ENCODE peak calls at places on chromosome 12, in nine cellular contexts. Z is heart right ventricle, W is fibroblast of pulmonary artery, U is GM23338, H is endodermal cell, K is fibroblast of mammary gland, B is thyroid gland, C is AG10803, E is vagina. F is an unnamed sample.

GRCh38 chr12:120109570-120110267 is 6.8 kb downstream of the RAB35 start:
- DNase-seq in U (no peak), C (no peak), Z (no peak), B (no peak), W (no peak), E (no peak), K (no peak), H (peak), F (no peak)

GRCh38 chr12:93789767-93790166 is 112.6 kb downstream of the CRADD start:
- DNase-seq in B (no peak), U (no peak), H (no peak), W (peak), C (no peak), E (no peak), Z (no peak), K (no peak), F (no peak)

GRCh38 chr12:109946913-109947312 is 46.8 kb downstream of the TCHP start:
- DNase-seq in C (peak), B (no peak), K (no peak), Z (no peak), W (no peak), E (no peak), U (no peak), H (no peak), F (no peak)

GRCh38 chr12:67663121-67663520 is 14.6 kb downstream of the DYRK2 start:
- DNase-seq in C (peak), K (peak), W (peak), Z (no peak), H (no peak), B (no peak), U (no peak), E (no peak), F (no peak)

GRCh38 chr12:74401966-74402365 is 135.7 kb upstream of the ATXN7L3B start:
- DNase-seq in K (no peak), C (no peak), B (no peak), W (no peak), E (no peak), U (no peak), H (no peak), Z (no peak), F (no peak)

GRCh38 chr12:43761535-43761934 is 2.8 kb downstream of the IRAK4 start:
- DNase-seq in W (no peak), H (no peak), K (no peak), B (no peak), U (no peak), E (no peak), Z (no peak), C (no peak), F (no peak)

GRCh38 chr12:72315858-72316257 is 43.7 kb downstream of the TRHDE start:
- DNase-seq in Z (no peak), E (no peak), B (no peak), W (no peak), K (no peak), H (no peak), C (no peak), U (no peak), F (no peak)

GRCh38 chr12:115394498-115395220 is 710.7 kb upstream of the TBX3 start:
- DNase-seq in C (peak), W (no peak), E (no peak), U (no peak), B (no peak), K (peak), H (no peak), Z (no peak), F (no peak)

GRCh38 chr12:121072147-121072546 is 33.1 kb upstream of the OASL start:
- DNase-seq in C (no peak), H (peak), Z (no peak), E (no peak), B (no peak), U (no peak), K (no peak), W (no peak), F (no peak)

GRCh38 chr12:81668475-81668874 is 90.7 kb downstream of the PPFIA2 start:
- DNase-seq in U (no peak), W (peak), H (no peak), E (no peak), Z (no peak), B (no peak), K (peak), C (peak), F (peak)

GRCh38 chr12:62844915-62845314 is 90.0 kb downstream of the PPM1H start:
- DNase-seq in U (no peak), B (no peak), Z (no peak), W (no peak), H (peak), E (no peak), K (no peak), C (no peak), F (no peak)

GRCh38 chr12:116484807-116485206 is 74.4 kb upstream of the MAP1LC3B2 start:
- DNase-seq in E (no peak), K (peak), B (peak), Z (no peak), H (no peak), W (no peak), U (no peak), C (peak), F (no peak)

GRCh38 chr12:31669020-31669419 is 9.5 kb downstream of the ETFBKMT start:
- DNase-seq in K (no peak), B (no peak), U (no peak), W (no peak), C (no peak), Z (no peak), H (no peak), E (no peak), F (no peak)

GRCh38 chr12:105444050-105444808 is 113.7 kb downstream of the C12orf75 start:
- DNase-seq in Z (no peak), U (no peak), W (peak), B (peak), H (no peak), C (no peak), E (no peak), K (no peak), F (no peak)

GRCh38 chr12:47038270-47038748 is 41.1 kb upstream of the PCED1B start:
- DNase-seq in C (no peak), E (no peak), K (no peak), Z (no peak), B (no peak), W (peak), U (no peak), H (no peak), F (no peak)

GRCh38 chr12:88544991-88545684 is 35.1 kb downstream of the KITLG start:
- DNase-seq in E (no peak), K (peak), W (peak), H (no peak), U (no peak), C (peak), B (no peak), Z (no peak), F (no peak)

GRCh38 chr12:10634427-10634826 is 21.0 kb upstream of the MAGOHB start:
- DNase-seq in U (no peak), W (no peak), Z (no peak), B (no peak), K (peak), C (peak), E (no peak), H (no peak), F (no peak)

GRCh38 chr12:5440973-5441372 is 9.1 kb downstream of the NTF3 start:
- DNase-seq in Z (no peak), W (no peak), K (no peak), C (no peak), U (no peak), H (no peak), B (no peak), E (no peak), F (no peak)

GRCh38 chr12:42716521-42716920 is 127.0 kb upstream of the PRICKLE1 start:
- DNase-seq in C (peak), Z (no peak), E (no peak), U (no peak), K (peak), W (peak), H (no peak), B (no peak), F (no peak)

GRCh38 chr12:64083285-64084210 is 138.5 kb downstream of the KICS2 start:
- DNase-seq in E (no peak), U (no peak), Z (peak), H (no peak), B (peak), K (peak), W (peak), C (peak), F (peak)

GRCh38 chr12:52235001-52235760 is 2.1 kb downstream of the KRT7 start:
- DNase-seq in H (no peak), W (peak), U (no peak), E (no peak), C (peak), Z (no peak), K (peak), B (peak), F (no peak)

GRCh38 chr12:3071107-3071506 is 6.1 kb upstream of the TSPAN9 start:
- DNase-seq in H (no peak), C (no peak), E (no peak), K (no peak), Z (no peak), U (no peak), B (no peak), W (no peak), F (no peak)

GRCh38 chr12:110141389-110141788 is 17.2 kb downstream of the IFT81 start:
- DNase-seq in C (peak), B (no peak), Z (peak), E (no peak), H (no peak), W (peak), K (peak), U (no peak), F (no peak)

GRCh38 chr12:643478-644292 is 19.6 kb downstream of the NINJ2 start:
- DNase-seq in W (no peak), C (peak), K (peak), H (peak), Z (peak), U (peak), B (no peak), E (no peak), F (no peak)

GRCh38 chr12:88931598-88931997 is 351.3 kb upstream of the KITLG start:
- DNase-seq in W (no peak), U (no peak), K (no peak), H (no peak), C (no peak), B (no peak), Z (no peak), E (no peak), F (no peak)

GRCh38 chr12:21025656-21026055 is 105.3 kb upstream of the SLCO1B1 start:
- DNase-seq in Z (no peak), W (no peak), B (no peak), H (no peak), E (no peak), C (no peak), K (no peak), U (no peak), F (no peak)

GRCh38 chr12:65823481-65824313 is 586 bp upstream of the HMGA2 start:
- DNase-seq in B (peak), Z (peak), C (no peak), K (peak), E (no peak), W (peak), U (peak), H (peak), F (no peak)

GRCh38 chr12:51025748-51026654 is at the start of gene SLC11A2:
- DNase-seq in W (peak), E (peak), Z (peak), H (peak), U (peak), C (peak), B (peak), K (peak), F (peak)

GRCh38 chr12:90909069-90909676 is 45.8 kb downstream of the CCER1 start:
- DNase-seq in W (peak), B (peak), H (peak), Z (peak), E (no peak), U (peak), C (peak), K (peak), F (peak)

GRCh38 chr12:58190624-58191023 is 249.3 kb downstream of the ATP23 start:
- DNase-seq in E (no peak), B (no peak), U (no peak), H (peak), K (no peak), Z (no peak), C (no peak), W (no peak), F (no peak)

GRCh38 chr12:52495385-52495784 is 2.3 kb upstream of the KRT6A start:
- DNase-seq in C (peak), B (peak), E (no peak), H (peak), Z (no peak), W (peak), U (peak), K (peak), F (no peak)

GRCh38 chr12:87827638-87828264 is 201.4 kb downstream of the C12orf50 start:
- DNase-seq in K (peak), B (no peak), U (no peak), E (no peak), C (no peak), Z (no peak), H (no peak), W (peak), F (no peak)

GRCh38 chr12:124525455-124525854 is 42.0 kb downstream of the NCOR2 start:
- DNase-seq in E (no peak), K (no peak), H (no peak), B (no peak), W (no peak), Z (no peak), C (peak), U (no peak), F (no peak)
- TF ChIP-seq CTCF in E (no peak), K (no peak), H (no peak), B (no peak), W (no peak), Z (no peak), C (no peak), U (no peak), F (no peak)

GRCh38 chr12:8609061-8609570 is 3.5 kb downstream of the AICDA start:
- DNase-seq in B (no peak), W (peak), K (peak), U (peak), C (peak), E (no peak), H (peak), Z (no peak), F (peak)
- H3K4me3 ChIP-seq in B (no peak), W (no peak), K (no peak), U (no peak), C (peak), E (no peak), H (no peak), Z (no peak), F (no peak)

GRCh38 chr12:71220295-71220694 is 62.5 kb upstream of the TSPAN8 start:
- DNase-seq in K (no peak), C (no peak), U (no peak), B (no peak), W (no peak), E (no peak), H (no peak), Z (no peak), F (no peak)

GRCh38 chr12:71219224-71219623 is 61.4 kb upstream of the TSPAN8 start:
- DNase-seq in Z (no peak), E (no peak), K (no peak), H (no peak), W (no peak), C (no peak), U (no peak), B (no peak), F (no peak)

GRCh38 chr12:71214511-71215285 is 56.9 kb upstream of the TSPAN8 start:
- DNase-seq in E (no peak), W (peak), K (no peak), B (no peak), C (no peak), H (peak), Z (no peak), U (peak), F (no peak)

DNA sequence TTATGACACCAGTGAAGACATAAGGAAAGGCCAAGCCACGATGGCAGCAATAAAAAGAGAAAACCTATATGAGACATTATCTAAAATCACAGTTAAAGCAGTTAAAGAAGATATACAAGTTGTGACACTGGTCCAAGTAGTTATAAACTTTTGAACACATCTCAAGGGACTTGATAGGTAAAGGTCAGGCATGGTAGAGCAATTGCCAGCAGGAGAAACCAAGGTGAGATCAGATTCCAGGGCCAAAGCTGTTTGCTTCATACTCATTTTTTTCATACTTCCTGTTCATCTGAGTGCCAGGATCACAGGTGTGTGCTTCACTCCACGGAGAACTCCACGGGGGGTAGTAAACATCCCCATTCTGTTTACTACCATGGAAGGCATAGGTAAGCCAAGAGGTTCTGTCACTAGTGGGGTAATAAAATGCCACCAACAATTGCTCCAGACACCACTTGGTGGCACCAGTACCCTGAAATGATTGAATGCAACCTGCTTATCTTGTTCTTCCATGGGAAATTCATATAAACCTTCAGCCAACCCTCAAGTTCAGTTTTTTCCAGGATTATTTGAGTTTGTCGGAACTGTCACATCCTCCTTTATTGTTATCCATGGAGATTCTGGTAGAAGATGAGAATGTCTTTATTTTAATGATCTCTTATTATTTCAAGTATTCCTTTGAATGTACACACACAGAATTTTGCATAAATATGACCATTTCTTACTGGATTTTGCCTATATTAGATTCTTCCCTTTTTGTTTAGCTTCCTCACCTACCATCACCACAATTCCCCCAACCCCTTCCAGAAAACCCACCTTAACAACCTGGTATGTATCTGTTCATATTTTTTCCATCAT is 59.2 kb upstream of the TSPAN8 start:
- DNase-seq in B (peak), H (peak), W (peak), K (peak), Z (no peak), U (peak), C (peak), E (no peak), F (no peak)
- TF ChIP-seq CTCF in B (peak), H (peak), W (peak), K (peak), Z (no peak), U (peak), C (peak), E (no peak), F (no peak)

DNA sequence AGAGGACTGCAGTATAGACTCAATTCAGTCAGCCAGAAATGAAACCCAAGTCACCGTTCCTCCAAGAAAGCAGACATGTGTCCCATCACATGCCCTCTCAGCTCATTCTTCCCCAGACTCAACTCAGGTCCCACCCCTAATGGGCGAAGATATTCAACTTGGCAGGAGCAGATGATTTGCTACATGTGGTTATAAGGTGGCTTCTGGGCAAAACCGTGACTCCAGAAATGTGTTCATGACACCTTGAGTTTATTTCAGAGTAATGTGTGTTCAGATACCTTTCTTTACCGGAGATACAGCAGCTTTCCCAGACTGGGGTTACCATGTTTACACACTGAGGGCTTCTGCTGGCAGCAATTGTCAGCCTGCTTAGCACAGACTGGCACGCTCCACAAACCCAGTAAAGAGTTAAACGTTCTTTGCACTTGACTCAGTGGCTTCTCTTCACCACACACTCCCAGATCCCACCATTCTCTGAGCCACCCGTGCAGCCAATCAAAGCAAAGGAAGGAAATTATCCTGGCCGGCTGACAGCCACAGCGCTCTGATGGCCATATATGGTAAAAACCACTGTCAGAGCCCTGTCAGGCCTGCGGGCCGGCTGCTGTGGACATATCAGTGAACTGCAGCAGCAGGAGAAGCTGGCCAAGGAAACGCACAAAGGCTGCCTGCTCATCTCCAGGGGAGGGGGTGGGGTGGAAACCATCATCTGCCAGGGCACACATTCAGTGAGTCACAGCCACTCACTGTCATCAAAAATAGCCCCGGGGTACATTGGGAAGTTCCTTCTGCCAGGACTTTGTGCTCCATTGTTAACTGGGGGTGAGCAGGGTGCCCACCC is 39.9 kb downstream of the CORO1C start:
- DNase-seq in E (peak), Z (peak), K (peak), B (peak), W (peak), C (peak), U (peak), H (peak), F (peak)
- H3K4me3 ChIP-seq in E (peak), Z (peak), K (peak), B (no peak), W (peak), C (peak), U (no peak), H (peak), F (peak)

GRCh38 chr12:131389051-131390013 is 321.6 kb upstream of the SFSWAP start:
- DNase-seq in U (no peak), Z (no peak), C (no peak), W (no peak), K (no peak), E (no peak), H (peak), B (no peak), F (no peak)

GRCh38 chr12:131388164-131388795 is 322.6 kb upstream of the SFSWAP start:
- DNase-seq in W (no peak), Z (no peak), B (no peak), E (no peak), C (no peak), H (no peak), U (no peak), K (no peak), F (no peak)

GRCh38 chr12:131391399-131391798 is 319.5 kb upstream of the SFSWAP start:
- DNase-seq in H (no peak), B (no peak), C (no peak), E (no peak), W (no peak), Z (no peak), K (no peak), U (no peak), F (no peak)

GRCh38 chr12:131387281-131388163 is 323.4 kb upstream of the SFSWAP start:
- DNase-seq in Z (no peak), K (no peak), U (no peak), C (no peak), H (peak), W (no peak), E (no peak), B (no peak), F (no peak)

DNA sequence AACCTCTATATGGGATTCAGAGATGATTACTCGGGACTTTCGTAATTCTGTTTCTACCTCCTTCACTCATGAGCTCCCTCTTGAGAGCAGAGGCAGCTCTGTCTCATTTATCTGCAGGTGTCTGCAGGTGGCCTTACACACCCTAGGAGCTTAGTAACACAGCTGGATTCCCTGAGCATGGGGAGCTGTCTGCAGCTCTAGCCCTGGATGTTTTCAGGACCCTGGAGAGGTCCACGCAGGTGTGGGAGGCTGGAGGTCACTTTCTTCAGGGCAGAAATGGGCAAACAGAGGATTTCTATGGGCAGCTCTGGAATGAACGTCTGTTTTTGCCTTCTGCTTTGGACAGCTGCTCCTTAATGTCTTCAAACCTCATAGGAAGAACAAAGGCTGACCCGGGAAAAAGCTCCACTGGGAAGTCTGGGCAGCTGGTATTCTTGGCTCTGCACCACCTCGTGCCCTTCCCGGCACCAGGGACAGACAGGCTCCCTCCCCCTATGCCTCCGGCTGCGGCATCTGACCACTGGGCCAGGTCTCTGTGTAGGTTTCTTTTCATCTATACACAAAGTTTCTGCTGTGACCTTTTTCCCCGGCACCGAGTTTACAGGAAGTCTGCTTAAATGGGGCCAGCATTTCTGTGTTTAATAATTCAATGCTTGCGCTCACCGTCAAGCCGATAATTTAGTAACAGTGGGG is 320.3 kb upstream of the SFSWAP start:
- DNase-seq in W (no peak), E (no peak), U (peak), K (no peak), H (peak), Z (no peak), B (peak), C (no peak), F (no peak)
- TF ChIP-seq CTCF in W (no peak), E (no peak), U (no peak), K (no peak), H (peak), Z (no peak), B (no peak), C (no peak), F (no peak)

GRCh38 chr12:129530517-129530916 is 373.3 kb downstream of the TMEM132D start:
- DNase-seq in B (no peak), K (no peak), W (no peak), H (no peak), C (no peak), U (no peak), E (no peak), Z (no peak), F (no peak)
- H3K4me3 ChIP-seq in B (no peak), K (no peak), W (no peak), H (no peak), C (no peak), U (no peak), E (no peak), Z (no peak), F (no peak)